ENCODE peak calls at places on chromosomes 3 and 15, in five cellular contexts. Y is GM23338, G is OCI-LY7, A is brain microvascular endothelial cell, U is GM12865. S is an unnamed sample.

GRCh38 chr3:106206165-106206564 is 337.4 kb upstream of the CBLB start:
- DNase-seq in Y (peak), A (peak), U (peak), G (peak), S (peak)

GRCh38 chr3:47421741-47422649 is 41.2 kb downstream of the PTPN23 start:
- DNase-seq in Y (no peak), G (no peak), U (no peak), A (no peak), S (peak)

GRCh38 chr15:35944945-35945344 is 399.0 kb upstream of the DPH6 start:
- DNase-seq in G (no peak), U (no peak), Y (no peak), A (no peak), S (no peak)

GRCh38 chr15:46091860-46092450 is 457.1 kb downstream of the SQOR start:
- DNase-seq in G (peak), A (no peak), Y (peak), U (peak), S (peak)

GRCh38 chr3:38646062-38646461 is 3.4 kb downstream of the SCN5A start:
- DNase-seq in A (no peak), U (no peak), Y (no peak), G (no peak), S (no peak)

GRCh38 chr3:184491011-184491576 is 70.5 kb upstream of the EPHB3 start:
- DNase-seq in U (no peak), A (no peak), G (no peak), Y (peak), S (no peak)

GRCh38 chr3:37148208-37148607 is 26.2 kb downstream of the LRRFIP2 start:
- DNase-seq in Y (no peak), U (no peak), G (no peak), A (no peak), S (no peak)

GRCh38 chr15:40081691-40082194 is 26.9 kb downstream of the BMF start:
- DNase-seq in A (peak), G (no peak), Y (peak), U (no peak), S (peak)

GRCh38 chr15:66566963-66567531 is 1.2 kb upstream of the LCTL start:
- DNase-seq in G (peak), Y (peak), A (peak), U (peak), S (peak)

GRCh38 chr3:188209740-188210139 is 55.8 kb downstream of the LPP start:
- DNase-seq in A (no peak), U (no peak), Y (no peak), G (no peak), S (no peak)

GRCh38 chr15:68346986-68347385 is 69.4 kb downstream of the FEM1B start:
- DNase-seq in U (no peak), G (no peak), Y (no peak), A (no peak), S (no peak)

GRCh38 chr3:155494332-155494731 is 200.8 kb upstream of the STRIT1 start:
- DNase-seq in G (peak), A (no peak), U (peak), Y (no peak), S (no peak)

GRCh38 chr15:78906310-78906608 is 33.6 kb downstream of the MORF4L1 start:
- DNase-seq in U (no peak), Y (no peak), A (peak), G (no peak), S (peak)

GRCh38 chr3:183275418-183275817 is 22.4 kb downstream of the B3GNT5 start:
- DNase-seq in Y (no peak), U (no peak), A (peak), G (peak), S (no peak)

GRCh38 chr3:97916576-97916975 is 55.7 kb downstream of the RIOX2 start:
- DNase-seq in A (no peak), Y (no peak), G (no peak), U (no peak), S (no peak)

GRCh38 chr15:78551902-78552301 is 11.7 kb downstream of the PSMA4 start:
- DNase-seq in A (no peak), G (no peak), Y (no peak), U (peak), S (no peak)

GRCh38 chr15:58980351-58980939 is 7.0 kb upstream of the RNF111 start:
- DNase-seq in A (no peak), Y (peak), G (peak), U (peak), S (peak)

GRCh38 chr3:128581566-128581965 is 69.1 kb downstream of the RPN1 start:
- DNase-seq in U (no peak), A (no peak), G (no peak), Y (no peak), S (no peak)

GRCh38 chr3:48400824-48401433 is 28.9 kb downstream of the FBXW12 start:
- DNase-seq in G (peak), Y (peak), A (peak), U (peak), S (peak)

GRCh38 chr3:30729512-30729911 is 123.1 kb downstream of the TGFBR2 start:
- DNase-seq in Y (no peak), A (no peak), G (no peak), U (no peak), S (no peak)

GRCh38 chr3:71903141-71903540 is 118.2 kb upstream of the PROK2 start:
- DNase-seq in G (no peak), U (no peak), A (no peak), Y (no peak), S (no peak)

DNA sequence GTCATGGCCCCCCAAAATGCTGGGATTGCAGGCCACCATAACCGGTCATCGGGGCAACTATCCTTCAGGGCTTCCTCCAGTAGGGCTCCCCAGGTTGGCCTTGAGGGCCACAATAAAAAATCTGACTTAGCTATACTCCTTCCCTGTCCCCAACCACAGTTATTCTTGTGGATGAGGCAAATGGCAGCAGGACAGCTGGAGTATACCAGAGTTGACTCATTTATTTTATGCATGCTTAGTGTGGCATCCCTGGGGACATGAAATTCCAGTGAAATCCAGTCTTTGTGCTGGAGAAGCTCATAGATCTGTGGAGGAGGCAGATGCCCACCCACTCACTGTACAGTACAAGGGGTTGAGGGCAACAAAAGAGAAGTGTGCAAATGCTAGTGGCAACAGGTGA is 109.5 kb downstream of the RORA start:
- DNase-seq in G (no peak), A (no peak), Y (no peak), U (no peak), S (peak)
- TF ChIP-seq CTCF in G (no peak), A (no peak), Y (no peak), U (no peak), S (no peak)

DNA sequence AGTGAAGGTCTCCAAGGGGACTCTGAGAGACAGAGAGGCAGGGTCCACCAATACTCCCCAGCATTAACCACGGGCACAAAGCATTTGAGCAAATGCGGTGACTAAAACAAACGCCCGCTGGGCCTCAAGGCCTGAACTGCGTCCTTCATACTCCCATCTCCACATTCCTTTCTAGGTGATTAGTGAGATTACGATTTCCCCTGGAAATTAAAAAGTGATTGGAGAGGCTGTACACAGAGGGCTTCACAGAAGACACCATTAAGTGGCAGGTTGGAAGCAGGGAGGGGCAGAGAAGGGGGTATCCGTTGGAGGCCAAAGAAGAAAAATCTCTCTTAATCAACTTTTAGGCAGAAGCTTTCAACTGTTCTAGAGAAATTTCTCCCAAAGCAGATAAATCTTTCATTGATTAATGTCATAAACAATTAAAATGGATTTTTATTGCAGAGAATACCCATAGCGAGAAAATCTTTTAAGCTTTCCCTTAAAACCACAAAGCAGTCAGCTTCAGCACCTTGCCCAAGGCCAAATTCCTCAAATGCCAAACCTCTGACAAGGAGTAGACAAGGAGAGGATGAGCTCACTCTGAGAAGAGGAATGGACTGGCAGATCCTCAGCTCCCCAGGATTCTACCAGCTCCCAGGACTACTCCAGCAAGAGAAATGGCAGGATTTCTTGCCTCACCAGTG is 38.2 kb downstream of the MB21D2 start:
- DNase-seq in U (no peak), A (peak), G (no peak), Y (peak), S (peak)
- H3K4me3 ChIP-seq in U (no peak), A (no peak), G (no peak), Y (no peak), S (no peak)

GRCh38 chr3:51982838-51983577 is at the start of gene ACY1:
- DNase-seq in Y (peak), U (peak), A (peak), G (no peak), S (peak)
- TF ChIP-seq CTCF in Y (no peak), U (no peak), A (no peak), G (no peak), S (no peak)

GRCh38 chr3:69998759-69999158 is 774 bp upstream of the SAMMSON start:
- DNase-seq in U (no peak), A (no peak), G (no peak), Y (peak), S (no peak)

GRCh38 chr3:70000563-70001081 is 1.1 kb downstream of the SAMMSON start:
- DNase-seq in U (no peak), G (no peak), Y (no peak), A (no peak), S (no peak)

GRCh38 chr3:69999191-70000027 is at the start of gene SAMMSON:
- DNase-seq in Y (peak), U (no peak), A (peak), G (no peak), S (peak)

GRCh38 chr3:69997486-69998307 is 1.8 kb upstream of the SAMMSON start:
- DNase-seq in Y (no peak), A (no peak), G (no peak), U (no peak), S (no peak)

DNA sequence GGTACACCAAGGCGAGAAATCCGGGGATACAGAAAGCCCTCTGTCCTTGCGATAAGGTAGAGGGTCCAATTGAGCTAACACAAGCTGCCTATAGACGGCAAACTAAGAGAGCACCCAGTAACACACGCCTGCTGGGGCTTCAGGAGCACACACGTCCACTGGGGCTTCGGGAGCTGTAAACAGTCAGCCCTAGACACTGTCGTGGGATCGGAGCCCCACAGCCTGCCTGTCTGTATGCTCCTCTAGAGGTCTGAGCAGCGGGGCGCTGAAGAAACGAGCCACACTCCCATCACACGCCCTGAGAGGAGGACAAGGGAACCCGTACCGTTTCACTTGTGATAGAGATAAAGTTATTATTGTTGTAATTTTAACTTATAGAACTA is 486 bp downstream of the SAMMSON start:
- DNase-seq in U (no peak), A (no peak), Y (peak), G (no peak), S (no peak)
- H3K4me3 ChIP-seq in U (no peak), A (no peak), Y (no peak), G (no peak), S (no peak)